ENCODE peak calls at places on chromosomes 11 and 22, in six cellular contexts. One of them, this sample, is unnamed.

GRCh38 chr22:42076764-42077485 is 2.6 kb upstream of the SMDT1 start:
- DNase-seq in uterus: no peak
- DNase-seq in A549: no peak
- DNase-seq in fibroblast of lung: no peak
- DNase-seq in cardiac muscle cell: no peak
- DNase-seq in body of pancreas: no peak
- DNase-seq in this sample: no peak

GRCh38 chr11:1402355-1402754 is 12.6 kb downstream of the BRSK2 start:
- DNase-seq in uterus: no peak
- DNase-seq in A549: no peak
- DNase-seq in fibroblast of lung: no peak
- DNase-seq in cardiac muscle cell: no peak
- DNase-seq in body of pancreas: no peak
- DNase-seq in this sample: no peak

GRCh38 chr11:27693398-27693797 is 6.9 kb downstream of the BDNF start:
- DNase-seq in uterus: no peak
- DNase-seq in A549: no peak
- DNase-seq in fibroblast of lung: peak; percentile 52
- DNase-seq in cardiac muscle cell: peak; percentile 72
- DNase-seq in body of pancreas: no peak
- DNase-seq in this sample: no peak

GRCh38 chr11:57597971-57598830 is 716 bp downstream of the SERPING1 start:
- DNase-seq in uterus: peak; percentile 91
- DNase-seq in A549: no peak
- DNase-seq in fibroblast of lung: peak; percentile 16
- DNase-seq in cardiac muscle cell: peak; percentile 88
- DNase-seq in body of pancreas: peak; percentile 61
- DNase-seq in this sample: no peak

GRCh38 chr22:44191036-44191454 is 10.3 kb downstream of the PARVG start:
- DNase-seq in uterus: no peak
- DNase-seq in A549: no peak
- DNase-seq in fibroblast of lung: peak; percentile 37
- DNase-seq in cardiac muscle cell: no peak
- DNase-seq in body of pancreas: no peak
- DNase-seq in this sample: peak; percentile 31

GRCh38 chr22:43092085-43092484 is 2.9 kb upstream of the TTLL1 start:
- DNase-seq in uterus: no peak
- DNase-seq in A549: no peak
- DNase-seq in fibroblast of lung: no peak
- DNase-seq in cardiac muscle cell: no peak
- DNase-seq in body of pancreas: no peak
- DNase-seq in this sample: no peak

GRCh38 chr11:76631566-76632308 is 38.8 kb downstream of the LRRC32 start:
- DNase-seq in uterus: no peak
- DNase-seq in A549: no peak
- DNase-seq in fibroblast of lung: no peak
- DNase-seq in cardiac muscle cell: no peak
- DNase-seq in body of pancreas: no peak
- DNase-seq in this sample: no peak

GRCh38 chr22:21632237-21632895 is at the start of gene CCDC116:
- DNase-seq in uterus: no peak
- DNase-seq in A549: peak; percentile 31
- DNase-seq in fibroblast of lung: no peak
- DNase-seq in cardiac muscle cell: no peak
- DNase-seq in body of pancreas: no peak
- DNase-seq in this sample: peak; percentile 61

GRCh38 chr22:37455896-37456295 is 28.6 kb upstream of the ELFN2 start:
- DNase-seq in uterus: no peak
- DNase-seq in A549: no peak
- DNase-seq in fibroblast of lung: peak; percentile 21
- DNase-seq in cardiac muscle cell: no peak
- DNase-seq in body of pancreas: no peak
- DNase-seq in this sample: no peak

GRCh38 chr11:130585545-130585944 is 137.1 kb downstream of the ADAMTS15 start:
- DNase-seq in uterus: no peak
- DNase-seq in A549: peak; percentile 58
- DNase-seq in fibroblast of lung: peak; percentile 90
- DNase-seq in cardiac muscle cell: peak; percentile 44
- DNase-seq in body of pancreas: no peak
- DNase-seq in this sample: no peak

GRCh38 chr22:21709688-21710087 is 25.9 kb downstream of the YPEL1 start:
- DNase-seq in uterus: no peak
- DNase-seq in A549: no peak
- DNase-seq in fibroblast of lung: no peak
- DNase-seq in cardiac muscle cell: no peak
- DNase-seq in body of pancreas: no peak
- DNase-seq in this sample: no peak

GRCh38 chr11:86117706-86118050 is 48.8 kb upstream of the PICALM start:
- DNase-seq in uterus: no peak
- DNase-seq in A549: no peak
- DNase-seq in fibroblast of lung: peak; percentile 64
- DNase-seq in cardiac muscle cell: no peak
- DNase-seq in body of pancreas: no peak
- DNase-seq in this sample: no peak

GRCh38 chr11:3073029-3073435 is 15.8 kb upstream of the CARS1 start:
- DNase-seq in uterus: no peak
- DNase-seq in A549: no peak
- DNase-seq in fibroblast of lung: peak; percentile 87
- DNase-seq in cardiac muscle cell: peak; percentile 83
- DNase-seq in body of pancreas: no peak
- DNase-seq in this sample: no peak

DNA sequence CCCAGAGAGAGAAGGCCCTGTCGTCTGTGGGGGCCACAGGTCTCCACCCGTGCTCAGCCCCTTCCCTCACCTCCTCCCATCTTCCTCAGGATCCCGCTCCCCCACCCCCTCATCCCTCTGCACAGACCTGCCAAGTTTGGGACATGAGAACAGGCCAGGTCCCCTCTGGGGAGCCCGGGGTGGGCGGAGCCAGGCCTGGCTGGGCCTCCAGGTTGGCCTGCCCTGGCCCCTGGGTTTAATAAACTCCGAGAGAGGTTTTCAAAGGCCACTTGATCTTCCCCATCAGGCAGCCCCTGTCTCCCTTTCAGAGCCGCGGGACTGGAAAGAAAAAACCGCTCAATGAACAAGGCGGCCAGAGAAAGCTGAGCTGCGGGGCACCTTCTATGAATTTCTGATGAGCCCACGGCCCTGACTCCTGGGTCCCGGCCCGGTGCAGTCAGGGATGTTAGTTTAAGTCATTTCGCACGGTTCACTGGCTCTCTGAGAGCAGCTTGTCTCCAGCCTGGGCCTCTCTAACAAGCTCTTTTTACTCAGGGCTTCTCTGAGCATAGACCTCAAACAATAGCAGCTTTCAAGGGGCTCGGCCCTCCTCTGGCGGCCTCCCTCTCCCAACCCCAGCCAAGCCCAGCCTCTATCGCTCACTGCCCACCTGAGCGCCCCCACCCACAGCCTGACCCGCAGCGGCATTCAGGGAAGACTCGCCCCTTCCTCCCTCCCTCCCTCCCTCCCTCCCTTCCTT is 64.8 kb downstream of the RPUSD4 start:
- DNase-seq in uterus: no peak
- DNase-seq in A549: no peak
- DNase-seq in fibroblast of lung: no peak
- DNase-seq in cardiac muscle cell: no peak
- DNase-seq in body of pancreas: no peak
- DNase-seq in this sample: no peak
- H3K4me1 ChIP-seq in uterus: peaks cover 3% of the 10 kb centered on the region
- H3K4me1 ChIP-seq in A549: peaks cover 11% of the 10 kb centered on the region
- H3K4me1 ChIP-seq in fibroblast of lung: peaks cover 2% of the 10 kb centered on the region
- H3K4me1 ChIP-seq in cardiac muscle cell: peaks cover 5% of the 10 kb centered on the region
- H3K4me1 ChIP-seq in body of pancreas: peaks cover 8% of the 10 kb centered on the region
- H3K4me1 ChIP-seq in this sample: no peaks in the 10 kb centered on the region

DNA sequence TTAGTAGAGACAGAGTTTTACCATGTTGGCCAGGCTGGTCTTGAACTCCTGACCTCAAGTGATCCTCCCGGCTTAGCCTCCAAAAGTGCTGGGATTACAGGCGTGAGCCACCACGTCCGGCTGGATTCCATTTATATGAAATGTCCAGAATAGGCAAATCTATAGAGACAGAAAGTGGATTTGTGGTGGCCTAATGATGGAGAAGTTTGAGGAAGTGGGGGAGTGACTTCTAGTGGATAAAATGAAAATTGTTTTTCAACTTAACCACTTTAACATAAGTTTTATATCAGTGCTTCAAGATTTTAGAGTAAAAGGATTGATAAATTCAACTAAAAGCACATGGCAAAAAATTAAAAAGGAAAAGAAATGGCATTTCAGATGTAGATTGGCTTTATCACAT is 66.2 kb downstream of the HIPK3 start:
- DNase-seq in uterus: no peak
- DNase-seq in A549: no peak
- DNase-seq in fibroblast of lung: no peak
- DNase-seq in cardiac muscle cell: no peak
- DNase-seq in body of pancreas: no peak
- DNase-seq in this sample: no peak
- TF ChIP-seq CTCF in uterus: no peak
- TF ChIP-seq CTCF in A549: no peak
- TF ChIP-seq CTCF in fibroblast of lung: no peak
- TF ChIP-seq CTCF in cardiac muscle cell: no peak
- TF ChIP-seq CTCF in body of pancreas: no peak
- TF ChIP-seq CTCF in this sample: no peak

GRCh38 chr11:124760205-124760652 is 1.9 kb downstream of the ESAM start:
- DNase-seq in uterus: no peak
- DNase-seq in A549: no peak
- DNase-seq in fibroblast of lung: no peak
- DNase-seq in cardiac muscle cell: no peak
- DNase-seq in body of pancreas: no peak
- DNase-seq in this sample: no peak
- H3K4me3 ChIP-seq in uterus: peak overlapping the region; percentile 24
- H3K4me3 ChIP-seq in A549: no peak overlapping the region
- H3K4me3 ChIP-seq in fibroblast of lung: no peak overlapping the region
- H3K4me3 ChIP-seq in cardiac muscle cell: no peak overlapping the region
- H3K4me3 ChIP-seq in body of pancreas: no peak overlapping the region
- H3K4me3 ChIP-seq in this sample: no peak overlapping the region

GRCh38 chr11:66168289-66168688 is 98.2 kb downstream of the PACS1 start:
- DNase-seq in uterus: no peak
- DNase-seq in A549: no peak
- DNase-seq in fibroblast of lung: no peak
- DNase-seq in cardiac muscle cell: no peak
- DNase-seq in body of pancreas: no peak
- DNase-seq in this sample: no peak
- H3K4me1 ChIP-seq in uterus: no peaks in the 10 kb centered on the region
- H3K4me1 ChIP-seq in A549: peaks cover 13% of the 10 kb centered on the region
- H3K4me1 ChIP-seq in fibroblast of lung: no peaks in the 10 kb centered on the region
- H3K4me1 ChIP-seq in cardiac muscle cell: no peaks in the 10 kb centered on the region
- H3K4me1 ChIP-seq in body of pancreas: no peaks in the 10 kb centered on the region
- H3K4me1 ChIP-seq in this sample: peaks cover 4% of the 10 kb centered on the region

DNA sequence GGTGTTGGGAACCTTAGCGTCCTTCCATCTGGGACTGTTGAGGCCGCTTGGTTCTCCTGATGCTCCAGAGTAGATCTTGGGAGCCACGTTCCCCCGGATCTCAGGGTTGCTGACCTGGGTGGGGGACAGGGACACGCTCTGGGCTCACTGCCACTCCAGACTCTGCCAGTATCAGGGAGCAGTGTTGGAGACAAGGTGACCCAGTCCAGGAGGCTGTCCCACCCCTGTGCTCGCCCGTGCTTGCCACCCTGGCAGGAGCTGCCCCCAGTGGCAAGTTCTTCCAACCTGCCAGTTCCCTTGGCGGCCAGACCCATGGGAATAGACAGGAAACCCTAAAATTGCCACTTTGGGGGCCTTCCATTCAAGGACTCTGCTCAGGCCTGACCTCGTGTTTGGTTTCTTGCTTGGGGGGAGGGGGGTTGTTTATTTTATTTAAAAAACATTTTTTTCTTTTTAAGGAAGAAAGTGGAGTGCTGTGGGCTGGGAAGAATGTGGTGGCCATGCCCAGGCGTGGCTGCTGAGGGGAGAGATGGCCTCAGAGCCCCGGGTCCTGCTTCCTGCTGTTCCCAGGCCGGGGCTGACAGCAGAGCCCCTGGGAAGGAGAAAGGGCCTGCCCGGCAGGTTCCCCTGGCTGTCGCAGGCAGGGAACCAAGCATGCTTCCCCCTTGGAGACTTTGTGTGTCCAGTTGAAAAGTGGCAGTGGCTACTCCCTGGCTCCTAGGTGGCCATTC is 7.2 kb downstream of the GRK2 start:
- DNase-seq in uterus: peak; percentile 14
- DNase-seq in A549: no peak
- DNase-seq in fibroblast of lung: no peak
- DNase-seq in cardiac muscle cell: no peak
- DNase-seq in body of pancreas: no peak
- DNase-seq in this sample: peak; percentile 16
- TF ChIP-seq CTCF in uterus: no peak
- TF ChIP-seq CTCF in A549: no peak
- TF ChIP-seq CTCF in fibroblast of lung: no peak
- TF ChIP-seq CTCF in cardiac muscle cell: no peak
- TF ChIP-seq CTCF in body of pancreas: no peak
- TF ChIP-seq CTCF in this sample: no peak

DNA sequence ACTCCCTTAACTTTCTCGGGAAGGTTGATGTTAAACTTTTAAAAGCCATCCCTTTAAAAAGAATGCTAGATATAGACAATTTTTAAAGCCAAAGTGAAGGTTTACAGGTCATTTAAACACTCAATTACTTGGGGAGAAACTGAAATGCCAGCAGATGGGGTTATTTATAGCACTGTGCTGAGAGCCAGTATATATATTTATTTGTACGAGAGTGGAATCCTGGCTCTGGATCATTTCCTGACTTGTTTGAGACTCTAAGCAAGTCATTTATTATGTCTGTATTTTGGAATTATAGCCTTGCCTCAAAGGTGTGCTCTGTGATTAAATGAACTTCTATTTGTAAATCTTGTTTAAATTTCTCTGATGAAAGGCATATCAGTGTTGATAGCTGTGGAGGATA is 6.8 kb upstream of the ZBED5 start:
- DNase-seq in uterus: no peak
- DNase-seq in A549: no peak
- DNase-seq in fibroblast of lung: peak; percentile 55
- DNase-seq in cardiac muscle cell: peak; percentile 16
- DNase-seq in body of pancreas: no peak
- DNase-seq in this sample: no peak
- H3K4me3 ChIP-seq in uterus: no peak overlapping the region
- H3K4me3 ChIP-seq in A549: no peak overlapping the region
- H3K4me3 ChIP-seq in fibroblast of lung: no peak overlapping the region
- H3K4me3 ChIP-seq in cardiac muscle cell: no peak overlapping the region
- H3K4me3 ChIP-seq in body of pancreas: no peak overlapping the region
- H3K4me3 ChIP-seq in this sample: no peak overlapping the region

GRCh38 chr11:121099885-121100284 is 1.2 kb upstream of the TECTA start:
- DNase-seq in uterus: no peak
- DNase-seq in A549: no peak
- DNase-seq in fibroblast of lung: peak; percentile 41
- DNase-seq in cardiac muscle cell: no peak
- DNase-seq in body of pancreas: no peak
- DNase-seq in this sample: no peak
- H3K4me1 ChIP-seq in uterus: no peaks in the 10 kb centered on the region
- H3K4me1 ChIP-seq in A549: peaks cover 7% of the 10 kb centered on the region
- H3K4me1 ChIP-seq in fibroblast of lung: no peaks in the 10 kb centered on the region
- H3K4me1 ChIP-seq in cardiac muscle cell: peaks cover 7% of the 10 kb centered on the region
- H3K4me1 ChIP-seq in body of pancreas: no peaks in the 10 kb centered on the region
- H3K4me1 ChIP-seq in this sample: no peaks in the 10 kb centered on the region

DNA sequence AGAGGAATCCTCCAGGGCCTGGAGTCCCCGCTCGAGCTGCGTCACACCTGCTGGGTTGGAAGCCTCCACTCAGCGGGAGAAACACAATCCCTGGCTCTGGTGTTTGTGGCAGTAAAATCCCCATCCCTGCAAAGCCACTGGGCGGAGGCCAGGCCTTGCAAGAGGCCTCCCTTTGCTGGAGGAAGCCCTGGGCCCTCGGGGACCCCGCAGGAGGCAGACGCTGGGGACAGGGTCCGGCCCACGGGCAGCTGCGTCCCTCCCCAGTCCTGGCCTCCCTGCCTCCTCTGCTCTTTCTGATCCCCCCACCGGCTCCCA is 194.7 kb downstream of the BRD1 start:
- DNase-seq in uterus: no peak
- DNase-seq in A549: no peak
- DNase-seq in fibroblast of lung: no peak
- DNase-seq in cardiac muscle cell: no peak
- DNase-seq in body of pancreas: no peak
- DNase-seq in this sample: no peak
- TF ChIP-seq CTCF in uterus: no peak
- TF ChIP-seq CTCF in A549: no peak
- TF ChIP-seq CTCF in fibroblast of lung: no peak
- TF ChIP-seq CTCF in cardiac muscle cell: no peak
- TF ChIP-seq CTCF in body of pancreas: no peak
- TF ChIP-seq CTCF in this sample: no peak

GRCh38 chr11:61879152-61879551 is 12.2 kb downstream of the FADS3 start:
- DNase-seq in uterus: no peak
- DNase-seq in A549: no peak
- DNase-seq in fibroblast of lung: no peak
- DNase-seq in cardiac muscle cell: no peak
- DNase-seq in body of pancreas: no peak
- DNase-seq in this sample: no peak
- H3K4me3 ChIP-seq in uterus: no peak overlapping the region
- H3K4me3 ChIP-seq in A549: no peak overlapping the region
- H3K4me3 ChIP-seq in fibroblast of lung: no peak overlapping the region
- H3K4me3 ChIP-seq in cardiac muscle cell: no peak overlapping the region
- H3K4me3 ChIP-seq in body of pancreas: no peak overlapping the region
- H3K4me3 ChIP-seq in this sample: no peak overlapping the region

This sample was measured in CD8-positive, alpha-beta T cell.